ENCODE peak calls at places on chromosomes 2 and 18, in five cellular contexts. Z is NCI-H510A treated with DMSO at 0.1 percent for 48 hours, B is WERI-Rb-1, C is RKO, J is KBM-7. G is an unnamed sample.

GRCh38 chr2:68336192-68336591 is 16.4 kb upstream of the CNRIP1 start:
- DNase-seq in Z (no peak), B (no peak), C (peak), J (no peak), G (peak)

GRCh38 chr18:59301974-59302373 is 16.5 kb downstream of the CPLX4 start:
- DNase-seq in Z (no peak), B (no peak), C (no peak), J (no peak), G (no peak)

GRCh38 chr2:156536534-156536933 is 100.4 kb downstream of the GPD2 start:
- DNase-seq in Z (no peak), B (no peak), C (no peak), J (no peak), G (no peak)

GRCh38 chr18:9379118-9379517 is 44.5 kb downstream of the TWSG1 start:
- DNase-seq in Z (no peak), B (no peak), C (no peak), J (no peak), G (no peak)

GRCh38 chr2:28413152-28413895 is 20.7 kb downstream of the FOSL2 start:
- DNase-seq in Z (peak), B (peak), C (no peak), J (peak), G (no peak)

GRCh38 chr2:133097666-133098065 is 427.7 kb upstream of the LYPD1 start:
- DNase-seq in Z (no peak), B (no peak), C (no peak), J (no peak), G (peak)

GRCh38 chr2:207950761-207951114 is 74.6 kb downstream of the PLEKHM3 start:
- DNase-seq in Z (no peak), B (no peak), C (no peak), J (no peak), G (no peak)

GRCh38 chr18:13175754-13176210 is 42.8 kb upstream of the LDLRAD4 start:
- DNase-seq in Z (no peak), B (no peak), C (no peak), J (no peak), G (no peak)

GRCh38 chr2:3461781-3462492 is 57.4 kb downstream of the ADI1 start:
- DNase-seq in Z (peak), B (peak), C (peak), J (peak), G (peak)

GRCh38 chr18:9737814-9738160 is 29.7 kb downstream of the RAB31 start:
- DNase-seq in Z (peak), B (no peak), C (no peak), J (no peak), G (peak)

GRCh38 chr2:68196120-68196716 is 38.5 kb downstream of the PNO1 start:
- DNase-seq in Z (peak), B (no peak), C (peak), J (peak), G (peak)

GRCh38 chr2:55923091-55923977 is at the start of gene EFEMP1:
- DNase-seq in Z (peak), B (peak), C (no peak), J (no peak), G (peak)

GRCh38 chr2:237919593-237919992 is 47.2 kb upstream of the UBE2F start:
- DNase-seq in Z (no peak), B (no peak), C (no peak), J (peak), G (no peak)

GRCh38 chr2:85106489-85107180 is 26.6 kb upstream of the TCF7L1 start:
- DNase-seq in Z (no peak), B (no peak), C (peak), J (no peak), G (peak)

GRCh38 chr18:28065031-28065792 is 111.7 kb downstream of the CDH2 start:
- DNase-seq in Z (no peak), B (no peak), C (no peak), J (no peak), G (peak)

GRCh38 chr2:182784058-182784706 is 68.1 kb downstream of the DNAJC10 start:
- DNase-seq in Z (no peak), B (no peak), C (no peak), J (no peak), G (no peak)

GRCh38 chr2:15346624-15347023 is 214.5 kb downstream of the NBAS start:
- DNase-seq in Z (no peak), B (no peak), C (peak), J (no peak), G (no peak)

GRCh38 chr2:100008960-100009359 is 133.4 kb downstream of the AFF3 start:
- DNase-seq in Z (no peak), B (no peak), C (no peak), J (no peak), G (peak)

GRCh38 chr2:174546519-174547506 is 50.8 kb downstream of the WIPF1 start:
- DNase-seq in Z (peak), B (peak), C (no peak), J (peak), G (peak)

GRCh38 chr18:22207022-22207758 is 37.8 kb downstream of the GATA6 start:
- DNase-seq in Z (no peak), B (no peak), C (no peak), J (no peak), G (no peak)

GRCh38 chr2:197360744-197361156 is 50.2 kb upstream of the ANKRD44 start:
- DNase-seq in Z (no peak), B (no peak), C (no peak), J (no peak), G (peak)

GRCh38 chr18:63138469-63139340 is 180.9 kb downstream of the BCL2 start:
- DNase-seq in Z (peak), B (no peak), C (no peak), J (peak), G (no peak)

GRCh38 chr2:232075080-232075479 is 113.6 kb downstream of the DIS3L2 start:
- DNase-seq in Z (no peak), B (no peak), C (peak), J (no peak), G (peak)

GRCh38 chr2:172561270-172561669 is 5.4 kb downstream of the PDK1 start:
- DNase-seq in Z (no peak), B (no peak), C (no peak), J (peak), G (no peak)

GRCh38 chr2:206045251-206045650 is 40.7 kb downstream of the INO80D start:
- DNase-seq in Z (no peak), B (no peak), C (no peak), J (no peak), G (peak)